ENCODE peak calls at places on chromosome 7, in six cellular contexts. One of them, this sample, is unnamed.

GRCh38 chr7:106583133-106583532 is 77.8 kb downstream of the CCDC71L start:
- DNase-seq in upper lobe of right lung: no peak
- DNase-seq in esophagus squamous epithelium: no peak
- DNase-seq in fibroblast of lung: peak; percentile 91
- DNase-seq in lower lobe of right lung: no peak
- DNase-seq in cardiac muscle cell: no peak
- DNase-seq in this sample: no peak

GRCh38 chr7:74364061-74364460 is 74.9 kb downstream of the CLIP2 start:
- DNase-seq in lower lobe of right lung: no peak
- DNase-seq in cardiac muscle cell: no peak
- DNase-seq in upper lobe of right lung: no peak
- DNase-seq in fibroblast of lung: no peak
- DNase-seq in esophagus squamous epithelium: no peak
- DNase-seq in this sample: no peak

GRCh38 chr7:111752022-111752582 is 189.8 kb upstream of the IMMP2L start:
- DNase-seq in cardiac muscle cell: peak; percentile 63
- DNase-seq in esophagus squamous epithelium: no peak
- DNase-seq in lower lobe of right lung: peak; percentile 66
- DNase-seq in upper lobe of right lung: peak; percentile 73
- DNase-seq in fibroblast of lung: peak; percentile 61
- DNase-seq in this sample: no peak

GRCh38 chr7:151529842-151530241 is 10.1 kb upstream of the RHEB start:
- DNase-seq in fibroblast of lung: no peak
- DNase-seq in esophagus squamous epithelium: no peak
- DNase-seq in lower lobe of right lung: no peak
- DNase-seq in upper lobe of right lung: no peak
- DNase-seq in cardiac muscle cell: no peak
- DNase-seq in this sample: no peak

GRCh38 chr7:51080622-51081269 is 235.9 kb downstream of the COBL start:
- DNase-seq in fibroblast of lung: no peak
- DNase-seq in cardiac muscle cell: no peak
- DNase-seq in esophagus squamous epithelium: no peak
- DNase-seq in upper lobe of right lung: no peak
- DNase-seq in lower lobe of right lung: no peak
- DNase-seq in this sample: no peak

GRCh38 chr7:146709628-146710027 is 593.0 kb downstream of the CNTNAP2 start:
- DNase-seq in cardiac muscle cell: no peak
- DNase-seq in lower lobe of right lung: no peak
- DNase-seq in esophagus squamous epithelium: no peak
- DNase-seq in fibroblast of lung: no peak
- DNase-seq in upper lobe of right lung: no peak
- DNase-seq in this sample: no peak

GRCh38 chr7:42227523-42227922 is 9.5 kb downstream of the GLI3 start:
- DNase-seq in cardiac muscle cell: peak; percentile 30
- DNase-seq in lower lobe of right lung: no peak
- DNase-seq in upper lobe of right lung: no peak
- DNase-seq in fibroblast of lung: no peak
- DNase-seq in esophagus squamous epithelium: no peak
- DNase-seq in this sample: no peak

GRCh38 chr7:30062587-30062986 is 34.4 kb downstream of the PLEKHA8 start:
- DNase-seq in esophagus squamous epithelium: no peak
- DNase-seq in fibroblast of lung: peak; percentile 73
- DNase-seq in upper lobe of right lung: no peak
- DNase-seq in cardiac muscle cell: peak; percentile 24
- DNase-seq in lower lobe of right lung: no peak
- DNase-seq in this sample: no peak

GRCh38 chr7:107951896-107952295 is 51.1 kb downstream of the LAMB1 start:
- DNase-seq in lower lobe of right lung: no peak
- DNase-seq in cardiac muscle cell: no peak
- DNase-seq in fibroblast of lung: no peak
- DNase-seq in esophagus squamous epithelium: no peak
- DNase-seq in upper lobe of right lung: no peak
- DNase-seq in this sample: no peak

GRCh38 chr7:25028370-25028971 is 48.5 kb upstream of the OSBPL3 start:
- DNase-seq in fibroblast of lung: peak; percentile 88
- DNase-seq in lower lobe of right lung: no peak
- DNase-seq in esophagus squamous epithelium: no peak
- DNase-seq in cardiac muscle cell: no peak
- DNase-seq in upper lobe of right lung: no peak
- DNase-seq in this sample: peak; percentile 86

GRCh38 chr7:30034501-30034900 is 6.3 kb downstream of the PLEKHA8 start:
- DNase-seq in esophagus squamous epithelium: no peak
- DNase-seq in upper lobe of right lung: no peak
- DNase-seq in lower lobe of right lung: no peak
- DNase-seq in cardiac muscle cell: no peak
- DNase-seq in fibroblast of lung: no peak
- DNase-seq in this sample: no peak

GRCh38 chr7:13279854-13280435 is 592.5 kb downstream of the ARL4A start:
- DNase-seq in fibroblast of lung: peak; percentile 55
- DNase-seq in lower lobe of right lung: no peak
- DNase-seq in cardiac muscle cell: peak; percentile 61
- DNase-seq in esophagus squamous epithelium: no peak
- DNase-seq in upper lobe of right lung: no peak
- DNase-seq in this sample: no peak

GRCh38 chr7:36079446-36080025 is 73.5 kb upstream of the EEPD1 start:
- DNase-seq in lower lobe of right lung: no peak
- DNase-seq in upper lobe of right lung: no peak
- DNase-seq in esophagus squamous epithelium: no peak
- DNase-seq in fibroblast of lung: no peak
- DNase-seq in cardiac muscle cell: no peak
- DNase-seq in this sample: no peak

GRCh38 chr7:79055722-79056415 is 397.6 kb downstream of the MAGI2 start:
- DNase-seq in fibroblast of lung: no peak
- DNase-seq in cardiac muscle cell: no peak
- DNase-seq in esophagus squamous epithelium: no peak
- DNase-seq in lower lobe of right lung: no peak
- DNase-seq in upper lobe of right lung: no peak
- DNase-seq in this sample: no peak

GRCh38 chr7:20352573-20353304 is 22.0 kb downstream of the ITGB8 start:
- DNase-seq in fibroblast of lung: peak; percentile 56
- DNase-seq in lower lobe of right lung: no peak
- DNase-seq in cardiac muscle cell: no peak
- DNase-seq in esophagus squamous epithelium: no peak
- DNase-seq in upper lobe of right lung: no peak
- DNase-seq in this sample: peak; percentile 35

GRCh38 chr7:11539853-11540252 is 292.1 kb downstream of the THSD7A start:
- DNase-seq in upper lobe of right lung: no peak
- DNase-seq in cardiac muscle cell: no peak
- DNase-seq in fibroblast of lung: peak; percentile 29
- DNase-seq in lower lobe of right lung: no peak
- DNase-seq in esophagus squamous epithelium: no peak
- DNase-seq in this sample: no peak

GRCh38 chr7:44375236-44375699 is 49.9 kb upstream of the CAMK2B start:
- DNase-seq in upper lobe of right lung: no peak
- DNase-seq in fibroblast of lung: no peak
- DNase-seq in esophagus squamous epithelium: no peak
- DNase-seq in lower lobe of right lung: no peak
- DNase-seq in cardiac muscle cell: peak; percentile 60
- DNase-seq in this sample: no peak

GRCh38 chr7:156065400-156065799 is 253.1 kb upstream of the SHH start:
- DNase-seq in upper lobe of right lung: no peak
- DNase-seq in lower lobe of right lung: no peak
- DNase-seq in cardiac muscle cell: no peak
- DNase-seq in fibroblast of lung: no peak
- DNase-seq in esophagus squamous epithelium: no peak
- DNase-seq in this sample: no peak

GRCh38 chr7:46357851-46358250 is 436.8 kb upstream of the IGFBP3 start:
- DNase-seq in fibroblast of lung: no peak
- DNase-seq in cardiac muscle cell: no peak
- DNase-seq in esophagus squamous epithelium: no peak
- DNase-seq in lower lobe of right lung: no peak
- DNase-seq in upper lobe of right lung: no peak
- DNase-seq in this sample: no peak

GRCh38 chr7:102080003-102080361 is 206.7 kb upstream of the SH2B2 start:
- DNase-seq in cardiac muscle cell: no peak
- DNase-seq in fibroblast of lung: no peak
- DNase-seq in upper lobe of right lung: peak; percentile 51
- DNase-seq in esophagus squamous epithelium: no peak
- DNase-seq in lower lobe of right lung: no peak
- DNase-seq in this sample: no peak

GRCh38 chr7:2729043-2729892 is 41.3 kb downstream of the AMZ1 start:
- DNase-seq in cardiac muscle cell: no peak
- DNase-seq in lower lobe of right lung: no peak
- DNase-seq in upper lobe of right lung: peak; percentile 34
- DNase-seq in fibroblast of lung: peak; percentile 46
- DNase-seq in esophagus squamous epithelium: no peak
- DNase-seq in this sample: no peak

DNA sequence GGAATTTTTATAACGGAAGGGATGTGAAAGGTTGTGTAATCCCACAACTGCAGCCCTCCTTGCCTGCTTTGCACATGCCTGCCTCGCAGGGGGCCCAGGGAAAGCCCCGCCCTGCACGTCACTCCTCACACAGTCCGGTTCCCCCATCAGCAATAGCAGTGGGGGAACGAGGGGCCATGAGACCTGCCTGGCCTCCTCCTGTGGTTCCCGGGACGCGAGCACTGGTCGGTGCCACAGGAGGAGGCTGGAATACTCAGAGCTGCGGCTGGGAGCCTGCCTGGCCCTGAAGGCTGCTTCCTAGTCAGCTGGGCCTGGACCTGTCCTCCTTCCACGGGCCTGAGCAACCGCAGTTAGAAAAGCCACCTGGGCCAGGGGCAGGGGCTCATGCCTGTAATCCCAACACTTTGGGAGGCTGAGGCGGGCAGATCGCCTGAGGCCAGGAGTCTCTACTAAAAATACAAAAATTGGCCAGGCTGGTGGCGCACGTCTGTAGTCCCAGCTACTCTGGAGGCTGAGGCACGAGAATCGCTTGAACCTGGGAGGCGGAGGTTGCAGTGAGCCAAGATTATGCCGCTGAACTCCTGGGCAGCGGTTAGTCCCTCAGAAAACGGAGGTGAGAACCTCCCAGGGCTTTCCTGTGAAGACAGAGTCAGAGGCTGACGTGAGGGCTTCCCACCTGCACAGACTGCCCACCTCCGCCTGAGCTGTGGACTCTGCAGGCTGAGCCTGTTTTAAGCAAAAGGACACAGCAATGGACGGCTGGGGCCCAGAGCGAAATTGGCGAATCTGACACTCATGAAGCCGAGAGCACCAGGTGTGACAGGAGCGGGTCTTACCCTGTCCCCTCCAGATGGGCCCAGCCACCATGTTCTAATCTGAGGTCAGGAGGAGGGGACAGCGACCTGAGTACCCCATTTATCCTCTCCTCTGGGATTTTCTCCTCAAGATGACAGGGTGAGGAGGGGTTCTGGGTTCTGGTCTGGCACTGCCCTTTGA is 52.9 kb downstream of the VIPR2 start:
- DNase-seq in lower lobe of right lung: no peak
- DNase-seq in cardiac muscle cell: no peak
- DNase-seq in fibroblast of lung: no peak
- DNase-seq in esophagus squamous epithelium: no peak
- DNase-seq in upper lobe of right lung: peak; percentile 60
- DNase-seq in this sample: no peak
- H3K4me3 ChIP-seq in lower lobe of right lung: no peak overlapping the region
- H3K4me3 ChIP-seq in cardiac muscle cell: no peak overlapping the region
- H3K4me3 ChIP-seq in fibroblast of lung: no peak overlapping the region
- H3K4me3 ChIP-seq in esophagus squamous epithelium: no peak overlapping the region
- H3K4me3 ChIP-seq in upper lobe of right lung: no peak overlapping the region
- H3K4me3 ChIP-seq in this sample: no peak overlapping the region

GRCh38 chr7:96143495-96144259 is 178.2 kb downstream of the SLC25A13 start:
- DNase-seq in esophagus squamous epithelium: no peak
- DNase-seq in fibroblast of lung: no peak
- DNase-seq in lower lobe of right lung: no peak
- DNase-seq in cardiac muscle cell: no peak
- DNase-seq in upper lobe of right lung: no peak
- DNase-seq in this sample: no peak

GRCh38 chr7:96144260-96144526 is 177.7 kb downstream of the SLC25A13 start:
- DNase-seq in cardiac muscle cell: no peak
- DNase-seq in lower lobe of right lung: no peak
- DNase-seq in esophagus squamous epithelium: no peak
- DNase-seq in upper lobe of right lung: no peak
- DNase-seq in fibroblast of lung: no peak
- DNase-seq in this sample: no peak
- H3K36me3 ChIP-seq in cardiac muscle cell: peaks cover 6% of the 10 kb centered on the region
- H3K36me3 ChIP-seq in lower lobe of right lung: peaks cover 38% of the 10 kb centered on the region
- H3K36me3 ChIP-seq in esophagus squamous epithelium: no peaks in the 10 kb centered on the region
- H3K36me3 ChIP-seq in upper lobe of right lung: peaks cover 48% of the 10 kb centered on the region
- H3K36me3 ChIP-seq in fibroblast of lung: no peaks in the 10 kb centered on the region
- H3K36me3 ChIP-seq in this sample: no peaks in the 10 kb centered on the region

GRCh38 chr7:103447073-103447960 is 1.3 kb upstream of the SLC26A5 start:
- DNase-seq in esophagus squamous epithelium: no peak
- DNase-seq in fibroblast of lung: peak; percentile 49
- DNase-seq in lower lobe of right lung: no peak
- DNase-seq in cardiac muscle cell: peak; percentile 76
- DNase-seq in upper lobe of right lung: no peak
- DNase-seq in this sample: no peak
- TF ChIP-seq CTCF in esophagus squamous epithelium: peak; percentile 48
- TF ChIP-seq CTCF in fibroblast of lung: peak; percentile 72
- TF ChIP-seq CTCF in lower lobe of right lung: peak; percentile 50
- TF ChIP-seq CTCF in cardiac muscle cell: peak; percentile 82
- TF ChIP-seq CTCF in upper lobe of right lung: peak; percentile 57
- TF ChIP-seq CTCF in this sample: peak; percentile 82

GRCh38 chr7:100885440-100886141 is 3.9 kb downstream of the UFSP1 start:
- DNase-seq in upper lobe of right lung: no peak
- DNase-seq in cardiac muscle cell: no peak
- DNase-seq in esophagus squamous epithelium: no peak
- DNase-seq in fibroblast of lung: no peak
- DNase-seq in lower lobe of right lung: no peak
- DNase-seq in this sample: no peak

GRCh38 chr7:100886936-100887185 is 2.7 kb downstream of the UFSP1 start:
- DNase-seq in fibroblast of lung: no peak
- DNase-seq in lower lobe of right lung: no peak
- DNase-seq in esophagus squamous epithelium: no peak
- DNase-seq in upper lobe of right lung: no peak
- DNase-seq in cardiac muscle cell: no peak
- DNase-seq in this sample: no peak

GRCh38 chr7:100884741-100885439 is 4.6 kb downstream of the UFSP1 start:
- DNase-seq in cardiac muscle cell: no peak
- DNase-seq in upper lobe of right lung: no peak
- DNase-seq in fibroblast of lung: no peak
- DNase-seq in lower lobe of right lung: no peak
- DNase-seq in esophagus squamous epithelium: no peak
- DNase-seq in this sample: no peak

GRCh38 chr7:100887186-100887954 is 2.1 kb downstream of the UFSP1 start:
- DNase-seq in cardiac muscle cell: no peak
- DNase-seq in esophagus squamous epithelium: no peak
- DNase-seq in upper lobe of right lung: no peak
- DNase-seq in fibroblast of lung: no peak
- DNase-seq in lower lobe of right lung: peak; percentile 74
- DNase-seq in this sample: no peak

DNA sequence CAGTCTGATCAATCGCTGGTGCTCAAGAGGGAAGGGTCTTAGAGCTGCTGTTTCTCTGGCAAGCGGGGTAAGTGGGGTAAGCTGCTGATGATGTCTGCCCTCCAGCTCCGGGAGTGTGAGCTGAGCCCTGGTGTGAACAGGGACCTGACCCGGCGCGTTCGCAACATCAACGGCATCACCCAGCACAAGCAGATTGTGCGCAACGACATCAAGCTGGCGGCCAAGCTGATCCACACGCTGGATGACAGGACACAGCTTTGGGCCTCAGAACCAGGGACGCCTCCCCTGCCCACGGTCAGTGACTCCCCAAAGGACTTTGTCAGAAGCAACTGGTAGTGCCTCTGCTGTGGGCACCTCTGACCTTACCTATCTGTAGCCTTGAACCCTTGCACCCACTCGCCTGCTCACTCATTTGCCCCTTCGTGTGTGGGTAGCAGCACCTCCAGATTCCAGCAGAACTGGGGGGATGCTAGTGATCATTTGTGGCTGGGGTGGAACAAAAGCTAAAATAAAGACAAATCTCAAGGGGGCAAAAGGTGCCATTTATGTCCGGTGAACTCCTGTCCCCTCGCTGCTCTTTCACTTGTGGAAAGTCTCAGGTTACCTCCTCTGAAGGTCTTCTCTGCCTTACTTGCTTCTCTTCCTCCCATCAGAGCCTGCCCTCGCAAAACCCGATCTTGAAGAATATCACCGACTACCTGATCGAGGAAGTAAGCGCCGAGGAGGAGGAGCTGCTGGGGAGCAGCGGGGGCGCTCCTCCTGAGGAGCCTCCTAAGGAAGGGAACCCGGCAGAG is 3.2 kb downstream of the UFSP1 start:
- DNase-seq in cardiac muscle cell: no peak
- DNase-seq in fibroblast of lung: no peak
- DNase-seq in upper lobe of right lung: no peak
- DNase-seq in lower lobe of right lung: no peak
- DNase-seq in esophagus squamous epithelium: no peak
- DNase-seq in this sample: no peak
- H3K4me3 ChIP-seq in cardiac muscle cell: no peak overlapping the region
- H3K4me3 ChIP-seq in fibroblast of lung: no peak overlapping the region
- H3K4me3 ChIP-seq in upper lobe of right lung: no peak overlapping the region
- H3K4me3 ChIP-seq in lower lobe of right lung: no peak overlapping the region
- H3K4me3 ChIP-seq in esophagus squamous epithelium: no peak overlapping the region
- H3K4me3 ChIP-seq in this sample: no peak overlapping the region

This sample was measured in BJ.